ENCODE peak calls at places on chromosomes 2 and 18, in eight cellular contexts. One of them, this sample, is unnamed.

GRCh38 chr2:149994057-149994728 is 406.6 kb upstream of the MMADHC start:
- DNase-seq in DMS79: no peak
- DNase-seq in WTC11: no peak
- DNase-seq in NCI-H1092: no peak
- DNase-seq in glutamatergic neuron: no peak
- DNase-seq in HTR-8/SVneo: peak
- DNase-seq in left cardiac atrium: no peak
- DNase-seq in stimulated activated effector memory CD8-positive, alpha-beta T cell treated with anti-CD3 and anti-CD28 coated beads, Interleukin-12 subunit alpha, Interleukin-12 subunit beta, amount 100 ng/mL, for 72 hours: no peak
- DNase-seq in this sample: no peak

GRCh38 chr2:160406591-160407392 is 86.8 kb downstream of the RBMS1 start:
- DNase-seq in DMS79: no peak
- DNase-seq in WTC11: no peak
- DNase-seq in NCI-H1092: peak
- DNase-seq in glutamatergic neuron: peak
- DNase-seq in HTR-8/SVneo: no peak
- DNase-seq in left cardiac atrium: peak
- DNase-seq in stimulated activated effector memory CD8-positive, alpha-beta T cell treated with anti-CD3 and anti-CD28 coated beads, Interleukin-12 subunit alpha, Interleukin-12 subunit beta, amount 100 ng/mL, for 72 hours: peak
- DNase-seq in this sample: peak

GRCh38 chr2:230784840-230785239 is 72.2 kb downstream of the CAB39 start:
- DNase-seq in DMS79: no peak
- DNase-seq in WTC11: no peak
- DNase-seq in NCI-H1092: no peak
- DNase-seq in glutamatergic neuron: no peak
- DNase-seq in HTR-8/SVneo: no peak
- DNase-seq in left cardiac atrium: no peak
- DNase-seq in stimulated activated effector memory CD8-positive, alpha-beta T cell treated with anti-CD3 and anti-CD28 coated beads, Interleukin-12 subunit alpha, Interleukin-12 subunit beta, amount 100 ng/mL, for 72 hours: no peak
- DNase-seq in this sample: no peak

GRCh38 chr18:48623468-48624220 is 84.8 kb downstream of the CTIF start:
- DNase-seq in DMS79: no peak
- DNase-seq in WTC11: no peak
- DNase-seq in NCI-H1092: no peak
- DNase-seq in glutamatergic neuron: no peak
- DNase-seq in HTR-8/SVneo: peak
- DNase-seq in left cardiac atrium: no peak
- DNase-seq in stimulated activated effector memory CD8-positive, alpha-beta T cell treated with anti-CD3 and anti-CD28 coated beads, Interleukin-12 subunit alpha, Interleukin-12 subunit beta, amount 100 ng/mL, for 72 hours: no peak
- DNase-seq in this sample: no peak

GRCh38 chr2:232324778-232325177 is 53.8 kb upstream of the ALPP start:
- DNase-seq in DMS79: no peak
- DNase-seq in WTC11: no peak
- DNase-seq in NCI-H1092: no peak
- DNase-seq in glutamatergic neuron: no peak
- DNase-seq in HTR-8/SVneo: no peak
- DNase-seq in left cardiac atrium: no peak
- DNase-seq in stimulated activated effector memory CD8-positive, alpha-beta T cell treated with anti-CD3 and anti-CD28 coated beads, Interleukin-12 subunit alpha, Interleukin-12 subunit beta, amount 100 ng/mL, for 72 hours: no peak
- DNase-seq in this sample: peak

GRCh38 chr18:62486290-62486964 is 36.4 kb upstream of the ZCCHC2 start:
- DNase-seq in DMS79: peak
- DNase-seq in WTC11: no peak
- DNase-seq in NCI-H1092: no peak
- DNase-seq in glutamatergic neuron: no peak
- DNase-seq in HTR-8/SVneo: no peak
- DNase-seq in left cardiac atrium: no peak
- DNase-seq in stimulated activated effector memory CD8-positive, alpha-beta T cell treated with anti-CD3 and anti-CD28 coated beads, Interleukin-12 subunit alpha, Interleukin-12 subunit beta, amount 100 ng/mL, for 72 hours: no peak
- DNase-seq in this sample: no peak

GRCh38 chr2:202425036-202425435 is 48.9 kb downstream of the BMPR2 start:
- DNase-seq in DMS79: no peak
- DNase-seq in WTC11: no peak
- DNase-seq in NCI-H1092: no peak
- DNase-seq in glutamatergic neuron: no peak
- DNase-seq in HTR-8/SVneo: no peak
- DNase-seq in left cardiac atrium: no peak
- DNase-seq in stimulated activated effector memory CD8-positive, alpha-beta T cell treated with anti-CD3 and anti-CD28 coated beads, Interleukin-12 subunit alpha, Interleukin-12 subunit beta, amount 100 ng/mL, for 72 hours: peak
- DNase-seq in this sample: no peak

GRCh38 chr2:207869784-207870778 is 100.4 kb upstream of the FZD5 start:
- DNase-seq in DMS79: no peak
- DNase-seq in WTC11: no peak
- DNase-seq in NCI-H1092: no peak
- DNase-seq in glutamatergic neuron: no peak
- DNase-seq in HTR-8/SVneo: no peak
- DNase-seq in left cardiac atrium: no peak
- DNase-seq in stimulated activated effector memory CD8-positive, alpha-beta T cell treated with anti-CD3 and anti-CD28 coated beads, Interleukin-12 subunit alpha, Interleukin-12 subunit beta, amount 100 ng/mL, for 72 hours: no peak
- DNase-seq in this sample: no peak

GRCh38 chr2:239608723-239609122 is 207.9 kb upstream of the HDAC4 start:
- DNase-seq in DMS79: no peak
- DNase-seq in WTC11: no peak
- DNase-seq in NCI-H1092: no peak
- DNase-seq in glutamatergic neuron: no peak
- DNase-seq in HTR-8/SVneo: no peak
- DNase-seq in left cardiac atrium: no peak
- DNase-seq in stimulated activated effector memory CD8-positive, alpha-beta T cell treated with anti-CD3 and anti-CD28 coated beads, Interleukin-12 subunit alpha, Interleukin-12 subunit beta, amount 100 ng/mL, for 72 hours: peak
- DNase-seq in this sample: no peak

GRCh38 chr2:216932113-216932512 is 72.2 kb upstream of the TNP1 start:
- DNase-seq in DMS79: no peak
- DNase-seq in WTC11: no peak
- DNase-seq in NCI-H1092: no peak
- DNase-seq in glutamatergic neuron: no peak
- DNase-seq in HTR-8/SVneo: no peak
- DNase-seq in left cardiac atrium: no peak
- DNase-seq in stimulated activated effector memory CD8-positive, alpha-beta T cell treated with anti-CD3 and anti-CD28 coated beads, Interleukin-12 subunit alpha, Interleukin-12 subunit beta, amount 100 ng/mL, for 72 hours: no peak
- DNase-seq in this sample: no peak

GRCh38 chr18:63198098-63198760 is 121.3 kb downstream of the BCL2 start:
- DNase-seq in DMS79: no peak
- DNase-seq in WTC11: no peak
- DNase-seq in NCI-H1092: no peak
- DNase-seq in glutamatergic neuron: no peak
- DNase-seq in HTR-8/SVneo: no peak
- DNase-seq in left cardiac atrium: no peak
- DNase-seq in stimulated activated effector memory CD8-positive, alpha-beta T cell treated with anti-CD3 and anti-CD28 coated beads, Interleukin-12 subunit alpha, Interleukin-12 subunit beta, amount 100 ng/mL, for 72 hours: no peak
- DNase-seq in this sample: no peak

GRCh38 chr2:125643585-125643984 is 1012.4 kb upstream of the GYPC start:
- DNase-seq in DMS79: no peak
- DNase-seq in WTC11: no peak
- DNase-seq in NCI-H1092: no peak
- DNase-seq in glutamatergic neuron: no peak
- DNase-seq in HTR-8/SVneo: no peak
- DNase-seq in left cardiac atrium: no peak
- DNase-seq in stimulated activated effector memory CD8-positive, alpha-beta T cell treated with anti-CD3 and anti-CD28 coated beads, Interleukin-12 subunit alpha, Interleukin-12 subunit beta, amount 100 ng/mL, for 72 hours: no peak
- DNase-seq in this sample: no peak

GRCh38 chr2:85129861-85130260 is 3.3 kb upstream of the TCF7L1 start:
- DNase-seq in DMS79: no peak
- DNase-seq in WTC11: no peak
- DNase-seq in NCI-H1092: no peak
- DNase-seq in glutamatergic neuron: no peak
- DNase-seq in HTR-8/SVneo: no peak
- DNase-seq in left cardiac atrium: no peak
- DNase-seq in stimulated activated effector memory CD8-positive, alpha-beta T cell treated with anti-CD3 and anti-CD28 coated beads, Interleukin-12 subunit alpha, Interleukin-12 subunit beta, amount 100 ng/mL, for 72 hours: no peak
- DNase-seq in this sample: no peak

GRCh38 chr18:57837917-57838548 is 34.9 kb upstream of the ATP8B1 start:
- DNase-seq in DMS79: no peak
- DNase-seq in WTC11: no peak
- DNase-seq in NCI-H1092: no peak
- DNase-seq in glutamatergic neuron: no peak
- DNase-seq in HTR-8/SVneo: no peak
- DNase-seq in left cardiac atrium: no peak
- DNase-seq in stimulated activated effector memory CD8-positive, alpha-beta T cell treated with anti-CD3 and anti-CD28 coated beads, Interleukin-12 subunit alpha, Interleukin-12 subunit beta, amount 100 ng/mL, for 72 hours: peak
- DNase-seq in this sample: no peak

GRCh38 chr2:20670315-20671035 is 3.5 kb downstream of the GDF7 start:
- DNase-seq in DMS79: no peak
- DNase-seq in WTC11: peak
- DNase-seq in NCI-H1092: no peak
- DNase-seq in glutamatergic neuron: no peak
- DNase-seq in HTR-8/SVneo: no peak
- DNase-seq in left cardiac atrium: no peak
- DNase-seq in stimulated activated effector memory CD8-positive, alpha-beta T cell treated with anti-CD3 and anti-CD28 coated beads, Interleukin-12 subunit alpha, Interleukin-12 subunit beta, amount 100 ng/mL, for 72 hours: no peak
- DNase-seq in this sample: no peak

GRCh38 chr2:239052046-239052445 is 204.2 kb downstream of the TWIST2 start:
- DNase-seq in DMS79: no peak
- DNase-seq in WTC11: no peak
- DNase-seq in NCI-H1092: no peak
- DNase-seq in glutamatergic neuron: no peak
- DNase-seq in HTR-8/SVneo: no peak
- DNase-seq in left cardiac atrium: no peak
- DNase-seq in stimulated activated effector memory CD8-positive, alpha-beta T cell treated with anti-CD3 and anti-CD28 coated beads, Interleukin-12 subunit alpha, Interleukin-12 subunit beta, amount 100 ng/mL, for 72 hours: no peak
- DNase-seq in this sample: no peak